ENCODE peak calls at places on chromosomes 13 and 19, in six cellular contexts. One of them, this sample, is unnamed.

GRCh38 chr19:49390131-49390977 is 2.3 kb downstream of the KASH5 start:
- DNase-seq in neuronal stem cell: no peak
- DNase-seq in Peyer's patch: no peak
- DNase-seq in caudate nucleus: no peak
- DNase-seq in cardiac muscle cell: no peak
- DNase-seq in heart right ventricle: no peak
- DNase-seq in this sample: no peak

GRCh38 chr19:48461982-48462655 is 6.7 kb downstream of the KCNJ14 start:
- DNase-seq in neuronal stem cell: no peak
- DNase-seq in Peyer's patch: no peak
- DNase-seq in caudate nucleus: no peak
- DNase-seq in cardiac muscle cell: no peak
- DNase-seq in heart right ventricle: no peak
- DNase-seq in this sample: no peak

GRCh38 chr13:112431734-112432133 is 55.6 kb downstream of the SPACA7 start:
- DNase-seq in neuronal stem cell: no peak
- DNase-seq in Peyer's patch: no peak
- DNase-seq in caudate nucleus: no peak
- DNase-seq in cardiac muscle cell: no peak
- DNase-seq in heart right ventricle: no peak
- DNase-seq in this sample: no peak

GRCh38 chr19:10365518-10365917 is 14.9 kb downstream of the TYK2 start:
- DNase-seq in neuronal stem cell: no peak
- DNase-seq in Peyer's patch: no peak
- DNase-seq in caudate nucleus: no peak
- DNase-seq in cardiac muscle cell: no peak
- DNase-seq in heart right ventricle: no peak
- DNase-seq in this sample: no peak

GRCh38 chr19:45568732-45569131 is 15.9 kb downstream of the OPA3 start:
- DNase-seq in neuronal stem cell: no peak
- DNase-seq in Peyer's patch: no peak
- DNase-seq in caudate nucleus: no peak
- DNase-seq in cardiac muscle cell: no peak
- DNase-seq in heart right ventricle: no peak
- DNase-seq in this sample: peak; percentile 71

GRCh38 chr19:719081-719512 is 10.4 kb downstream of the PALM start:
- DNase-seq in neuronal stem cell: no peak
- DNase-seq in Peyer's patch: no peak
- DNase-seq in caudate nucleus: peak; percentile 59
- DNase-seq in cardiac muscle cell: no peak
- DNase-seq in heart right ventricle: peak; percentile 66
- DNase-seq in this sample: no peak

GRCh38 chr13:33080962-33081655 is 64.9 kb downstream of the KL start:
- DNase-seq in neuronal stem cell: no peak
- DNase-seq in Peyer's patch: no peak
- DNase-seq in caudate nucleus: no peak
- DNase-seq in cardiac muscle cell: no peak
- DNase-seq in heart right ventricle: no peak
- DNase-seq in this sample: no peak

GRCh38 chr13:61253105-61253877 is 162.4 kb downstream of the PCDH20 start:
- DNase-seq in neuronal stem cell: no peak
- DNase-seq in Peyer's patch: no peak
- DNase-seq in caudate nucleus: no peak
- DNase-seq in cardiac muscle cell: no peak
- DNase-seq in heart right ventricle: no peak
- DNase-seq in this sample: no peak

GRCh38 chr19:19672816-19673215 is 4.2 kb downstream of the ZNF101 start:
- DNase-seq in neuronal stem cell: no peak
- DNase-seq in Peyer's patch: no peak
- DNase-seq in caudate nucleus: no peak
- DNase-seq in cardiac muscle cell: no peak
- DNase-seq in heart right ventricle: no peak
- DNase-seq in this sample: peak; percentile 12

GRCh38 chr19:1469200-1469935 is 9.6 kb downstream of the C19orf25 start:
- DNase-seq in neuronal stem cell: no peak
- DNase-seq in Peyer's patch: no peak
- DNase-seq in caudate nucleus: no peak
- DNase-seq in cardiac muscle cell: peak; percentile 30
- DNase-seq in heart right ventricle: peak; percentile 18
- DNase-seq in this sample: no peak

GRCh38 chr19:41328157-41328817 is 18.3 kb downstream of the CCDC97 start:
- DNase-seq in neuronal stem cell: no peak
- DNase-seq in Peyer's patch: peak; percentile 65
- DNase-seq in caudate nucleus: no peak
- DNase-seq in cardiac muscle cell: no peak
- DNase-seq in heart right ventricle: no peak
- DNase-seq in this sample: no peak

GRCh38 chr13:77980592-77980991 is 62.0 kb upstream of the EDNRB start:
- DNase-seq in neuronal stem cell: no peak
- DNase-seq in Peyer's patch: no peak
- DNase-seq in caudate nucleus: no peak
- DNase-seq in cardiac muscle cell: peak; percentile 55
- DNase-seq in heart right ventricle: no peak
- DNase-seq in this sample: no peak

GRCh38 chr13:29111446-29111845 is 291.3 kb downstream of the MTUS2 start:
- DNase-seq in neuronal stem cell: no peak
- DNase-seq in Peyer's patch: no peak
- DNase-seq in caudate nucleus: no peak
- DNase-seq in cardiac muscle cell: no peak
- DNase-seq in heart right ventricle: no peak
- DNase-seq in this sample: no peak

GRCh38 chr19:4967738-4968461 is 1.0 kb upstream of the KDM4B start:
- DNase-seq in neuronal stem cell: no peak
- DNase-seq in Peyer's patch: no peak
- DNase-seq in caudate nucleus: no peak
- DNase-seq in cardiac muscle cell: no peak
- DNase-seq in heart right ventricle: no peak
- DNase-seq in this sample: no peak

GRCh38 chr19:48501446-48501960 is 10.1 kb downstream of the LMTK3 start:
- DNase-seq in neuronal stem cell: no peak
- DNase-seq in Peyer's patch: no peak
- DNase-seq in caudate nucleus: no peak
- DNase-seq in cardiac muscle cell: no peak
- DNase-seq in heart right ventricle: no peak
- DNase-seq in this sample: peak; percentile 72

GRCh38 chr19:1860133-1860775 is 3.1 kb downstream of the KLF16 start:
- DNase-seq in neuronal stem cell: peak; percentile 78
- DNase-seq in Peyer's patch: no peak
- DNase-seq in caudate nucleus: peak; percentile 48
- DNase-seq in cardiac muscle cell: peak; percentile 67
- DNase-seq in heart right ventricle: no peak
- DNase-seq in this sample: no peak

GRCh38 chr13:107835339-107836018 is 379.9 kb downstream of the LIG4 start:
- DNase-seq in neuronal stem cell: no peak
- DNase-seq in Peyer's patch: no peak
- DNase-seq in caudate nucleus: no peak
- DNase-seq in cardiac muscle cell: no peak
- DNase-seq in heart right ventricle: no peak
- DNase-seq in this sample: no peak

GRCh38 chr19:38690146-38690545 is 42.7 kb downstream of the ACTN4 start:
- DNase-seq in neuronal stem cell: no peak
- DNase-seq in Peyer's patch: no peak
- DNase-seq in caudate nucleus: no peak
- DNase-seq in cardiac muscle cell: no peak
- DNase-seq in heart right ventricle: no peak
- DNase-seq in this sample: no peak
- H3K27ac ChIP-seq in neuronal stem cell: no peak overlapping the region
- H3K27ac ChIP-seq in Peyer's patch: no peak overlapping the region
- H3K27ac ChIP-seq in caudate nucleus: no peak overlapping the region
- H3K27ac ChIP-seq in cardiac muscle cell: no peak overlapping the region
- H3K27ac ChIP-seq in heart right ventricle: peak overlapping the region; percentile 95
- H3K27ac ChIP-seq in this sample: peak overlapping the region; percentile 100

GRCh38 chr19:3047307-3048189 is 14.7 kb downstream of the TLE5 start:
- DNase-seq in neuronal stem cell: peak; percentile 81
- DNase-seq in Peyer's patch: peak; percentile 91
- DNase-seq in caudate nucleus: no peak
- DNase-seq in cardiac muscle cell: peak; percentile 80
- DNase-seq in heart right ventricle: peak; percentile 74
- DNase-seq in this sample: no peak
- H3K27ac ChIP-seq in neuronal stem cell: peak overlapping the region; percentile 63
- H3K27ac ChIP-seq in Peyer's patch: peak overlapping the region; percentile 62
- H3K27ac ChIP-seq in caudate nucleus: no peak overlapping the region
- H3K27ac ChIP-seq in cardiac muscle cell: no peak overlapping the region
- H3K27ac ChIP-seq in heart right ventricle: peak overlapping the region; percentile 2
- H3K27ac ChIP-seq in this sample: no peak overlapping the region

GRCh38 chr13:73579574-73580274 is 520.9 kb downstream of the KLF5 start:
- DNase-seq in neuronal stem cell: no peak
- DNase-seq in Peyer's patch: no peak
- DNase-seq in caudate nucleus: no peak
- DNase-seq in cardiac muscle cell: no peak
- DNase-seq in heart right ventricle: no peak
- DNase-seq in this sample: no peak

GRCh38 chr13:73580868-73581267 is 522.1 kb downstream of the KLF5 start:
- DNase-seq in neuronal stem cell: no peak
- DNase-seq in Peyer's patch: no peak
- DNase-seq in caudate nucleus: no peak
- DNase-seq in cardiac muscle cell: no peak
- DNase-seq in heart right ventricle: no peak
- DNase-seq in this sample: no peak

GRCh38 chr13:73585236-73585635 is 526.4 kb downstream of the KLF5 start:
- DNase-seq in neuronal stem cell: no peak
- DNase-seq in Peyer's patch: no peak
- DNase-seq in caudate nucleus: no peak
- DNase-seq in cardiac muscle cell: no peak
- DNase-seq in heart right ventricle: no peak
- DNase-seq in this sample: no peak
- H3K27ac ChIP-seq in neuronal stem cell: no peak overlapping the region
- H3K27ac ChIP-seq in Peyer's patch: no peak overlapping the region
- H3K27ac ChIP-seq in caudate nucleus: no peak overlapping the region
- H3K27ac ChIP-seq in cardiac muscle cell: no peak overlapping the region
- H3K27ac ChIP-seq in heart right ventricle: no peak overlapping the region
- H3K27ac ChIP-seq in this sample: peak overlapping the region; percentile 74

DNA sequence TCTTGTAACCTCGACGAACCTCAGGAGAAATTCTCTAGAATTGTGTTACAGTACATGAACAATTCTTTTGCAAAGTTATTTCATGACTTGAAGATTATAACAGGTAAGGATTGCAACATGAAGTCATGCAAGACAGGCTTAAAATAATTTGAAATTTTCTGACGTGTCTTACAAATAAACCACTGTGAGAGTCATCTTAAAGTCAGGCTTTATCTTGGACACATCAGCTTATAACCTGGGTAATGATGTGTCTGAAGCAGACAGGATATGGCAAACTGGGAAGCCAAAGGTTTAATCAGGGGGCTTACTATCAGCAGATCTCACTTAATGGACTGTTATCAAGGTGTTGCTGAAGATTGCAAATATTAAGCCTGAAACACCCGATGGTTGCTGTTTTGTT is 407.8 kb downstream of the KLF5 start:
- DNase-seq in neuronal stem cell: no peak
- DNase-seq in Peyer's patch: no peak
- DNase-seq in caudate nucleus: no peak
- DNase-seq in cardiac muscle cell: no peak
- DNase-seq in heart right ventricle: no peak
- DNase-seq in this sample: peak; percentile 26
- H3K27ac ChIP-seq in neuronal stem cell: no peak overlapping the region
- H3K27ac ChIP-seq in Peyer's patch: peak overlapping the region; percentile 70
- H3K27ac ChIP-seq in caudate nucleus: no peak overlapping the region
- H3K27ac ChIP-seq in cardiac muscle cell: no peak overlapping the region
- H3K27ac ChIP-seq in heart right ventricle: no peak overlapping the region
- H3K27ac ChIP-seq in this sample: peak overlapping the region; percentile 100

GRCh38 chr19:30666301-30666803 is 294.2 kb downstream of the ZNF536 start:
- DNase-seq in neuronal stem cell: peak; percentile 54
- DNase-seq in Peyer's patch: no peak
- DNase-seq in caudate nucleus: peak; percentile 13
- DNase-seq in cardiac muscle cell: peak; percentile 69
- DNase-seq in heart right ventricle: peak; percentile 42
- DNase-seq in this sample: no peak
- H3K27ac ChIP-seq in neuronal stem cell: no peak overlapping the region
- H3K27ac ChIP-seq in Peyer's patch: no peak overlapping the region
- H3K27ac ChIP-seq in caudate nucleus: no peak overlapping the region
- H3K27ac ChIP-seq in cardiac muscle cell: no peak overlapping the region
- H3K27ac ChIP-seq in heart right ventricle: no peak overlapping the region
- H3K27ac ChIP-seq in this sample: no peak overlapping the region

DNA sequence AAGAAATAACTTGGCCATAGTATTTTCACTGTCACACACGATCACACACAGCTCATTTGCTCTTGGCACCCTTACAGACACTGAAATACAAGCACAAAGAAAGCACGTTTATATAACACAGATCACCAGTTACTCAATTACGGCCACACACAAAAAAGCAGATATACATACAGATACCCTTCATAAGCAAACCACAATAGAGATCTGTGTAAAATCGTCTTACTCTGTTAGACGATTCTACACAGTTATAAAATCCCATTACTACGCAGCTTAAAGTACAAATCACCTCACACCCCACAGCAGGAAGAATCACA is 661 bp upstream of the ZNF420 start:
- DNase-seq in neuronal stem cell: peak; percentile 1
- DNase-seq in Peyer's patch: no peak
- DNase-seq in caudate nucleus: no peak
- DNase-seq in cardiac muscle cell: no peak
- DNase-seq in heart right ventricle: no peak
- DNase-seq in this sample: no peak
- H3K27ac ChIP-seq in neuronal stem cell: peak overlapping the region; percentile 49
- H3K27ac ChIP-seq in Peyer's patch: peak overlapping the region; percentile 68
- H3K27ac ChIP-seq in caudate nucleus: peak overlapping the region; percentile 63
- H3K27ac ChIP-seq in cardiac muscle cell: peak overlapping the region; percentile 74
- H3K27ac ChIP-seq in heart right ventricle: peak overlapping the region; percentile 87
- H3K27ac ChIP-seq in this sample: peak overlapping the region; percentile 39

This sample was measured in epithelial cell of prostate.